ENCODE peak calls at places on chromosome 1, in ten cellular contexts. R is HEK293T; G is body of pancreas; N is fibroblast of the conjunctiva; F is neural crest cell; M is EL; A is activated CD4-positive, alpha-beta T cell treated with anti-CD3 and anti-CD28 coated beads, Interleukin-2, amount 50 U/mL, for 48 hours; Z is stimulated activated CD4-positive, alpha-beta T cell treated with anti-CD3 and anti-CD28 coated beads, Interleukin-12 subunit alpha, Interleukin-12 subunit beta, amount 100 ng/mL, for 24 hours; L is Kasumi-1; H is activated naive CD4-positive, alpha-beta T cell treated with anti-CD3 and anti-CD28 coated beads, Interleukin-2, amount 10 ng/mL, durations not matched to agents 7 days and 5 days. O is an unnamed sample.
A peak's percentile ranks its signal among the peaks of the same experiment; 100 is the strongest.

GRCh38 chr1:204711103-204711946 is 25.8 kb upstream of the LRRN2 start:
- DNase-seq in R (no peak), G (no peak), N (no peak), F (no peak), M (no peak), A (no peak), Z (no peak), L (no peak), H (no peak), O (no peak)

GRCh38 chr1:5225687-5226389 is 571.4 kb downstream of the AJAP1 start:
- DNase-seq in R (no peak), G (no peak), N (no peak), F (no peak), M (no peak), A (no peak), Z (no peak), L (no peak), H (no peak), O (no peak)

GRCh38 chr1:53669511-53670191 is 69.3 kb downstream of the GLIS1 start:
- DNase-seq in R (no peak), G (no peak), N (no peak), F (no peak), M (no peak), A (no peak), Z (no peak), L (no peak), H (no peak), O (no peak)

GRCh38 chr1:119141020-119141424 is 569 bp upstream of the WARS2 start:
- DNase-seq in R (no peak), G (peak; percentile 13), N (no peak), F (peak; percentile 26), M (peak; percentile 31), A (peak; percentile 67), Z (peak; percentile 5), L (no peak), H (peak; percentile 57), O (peak; percentile 48)

GRCh38 chr1:35049116-35049515 is 17.4 kb upstream of the ZMYM6 start:
- DNase-seq in R (no peak), G (no peak), N (no peak), F (no peak), M (peak; percentile 63), A (no peak), Z (no peak), L (no peak), H (no peak), O (no peak)

GRCh38 chr1:225424562-225425210 is 3.2 kb downstream of the LBR start:
- DNase-seq in R (no peak), G (no peak), N (no peak), F (no peak), M (peak; percentile 87), A (no peak), Z (no peak), L (no peak), H (no peak), O (no peak)

GRCh38 chr1:109296782-109297181 is 10.0 kb downstream of the MYBPHL start:
- DNase-seq in R (no peak), G (no peak), N (no peak), F (no peak), M (no peak), A (no peak), Z (no peak), L (no peak), H (no peak), O (no peak)

GRCh38 chr1:37629008-37629407 is 5.7 kb downstream of the RSPO1 start:
- DNase-seq in R (no peak), G (no peak), N (no peak), F (no peak), M (no peak), A (no peak), Z (no peak), L (no peak), H (no peak), O (no peak)

GRCh38 chr1:107162745-107163144 is 21.9 kb downstream of the NTNG1 start:
- DNase-seq in R (no peak), G (no peak), N (no peak), F (no peak), M (no peak), A (no peak), Z (no peak), L (no peak), H (no peak), O (no peak)

GRCh38 chr1:109620396-109620817 is 770 bp downstream of the AMPD2 start:
- DNase-seq in R (peak; percentile 53), G (peak; percentile 45), N (no peak), F (no peak), M (peak; percentile 72), A (no peak), Z (no peak), L (peak; percentile 26), H (no peak), O (peak; percentile 58)

GRCh38 chr1:85884372-85885035 is 176.3 kb upstream of the ZNHIT6 start:
- DNase-seq in R (peak; percentile 42), G (no peak), N (peak; percentile 6), F (no peak), M (peak; percentile 48), A (no peak), Z (no peak), L (peak; percentile 81), H (no peak), O (peak; percentile 30)

GRCh38 chr1:70455291-70455690 is 44.2 kb downstream of the CTH start:
- DNase-seq in R (no peak), G (no peak), N (no peak), F (no peak), M (no peak), A (no peak), Z (no peak), L (no peak), H (no peak), O (no peak)

GRCh38 chr1:226395753-226396152 is 12.1 kb downstream of the PARP1 start:
- DNase-seq in R (no peak), G (no peak), N (no peak), F (no peak), M (no peak), A (no peak), Z (no peak), L (no peak), H (no peak), O (no peak)

GRCh38 chr1:76269175-76269574 is 194.6 kb downstream of the ST6GALNAC3 start:
- DNase-seq in R (no peak), G (no peak), N (peak; percentile 56), F (no peak), M (peak; percentile 9), A (peak; percentile 22), Z (no peak), L (peak; percentile 82), H (peak; percentile 46), O (peak; percentile 80)

GRCh38 chr1:116943438-116943837 is 33.7 kb downstream of the PTGFRN start:
- DNase-seq in R (no peak), G (no peak), N (no peak), F (no peak), M (no peak), A (no peak), Z (no peak), L (no peak), H (no peak), O (no peak)